ENCODE peak calls at places on chromosomes 7 and 10, in seven cellular contexts. One of them, this sample, is unnamed.

GRCh38 chr7:158192956-158193355 is 394.7 kb downstream of the PTPRN2 start:
- DNase-seq in small intestine: no peak
- DNase-seq in body of pancreas: no peak
- DNase-seq in heart left ventricle: no peak
- DNase-seq in thoracic aorta: no peak
- DNase-seq in naive thymus-derived CD4-positive, alpha-beta T cell: no peak
- DNase-seq in A549: no peak
- DNase-seq in this sample: peak

GRCh38 chr7:155208681-155209477 is 88.8 kb upstream of the INSIG1 start:
- DNase-seq in small intestine: no peak
- DNase-seq in body of pancreas: no peak
- DNase-seq in heart left ventricle: no peak
- DNase-seq in thoracic aorta: no peak
- DNase-seq in naive thymus-derived CD4-positive, alpha-beta T cell: no peak
- DNase-seq in A549: peak
- DNase-seq in this sample: peak

GRCh38 chr7:44846816-44847508 is 925 bp downstream of the H2AZ2 start:
- DNase-seq in small intestine: no peak
- DNase-seq in body of pancreas: no peak
- DNase-seq in heart left ventricle: no peak
- DNase-seq in thoracic aorta: no peak
- DNase-seq in naive thymus-derived CD4-positive, alpha-beta T cell: no peak
- DNase-seq in A549: no peak
- DNase-seq in this sample: no peak

GRCh38 chr7:74094224-74095095 is 10.9 kb downstream of the LIMK1 start:
- DNase-seq in small intestine: peak
- DNase-seq in body of pancreas: peak
- DNase-seq in heart left ventricle: peak
- DNase-seq in thoracic aorta: peak
- DNase-seq in naive thymus-derived CD4-positive, alpha-beta T cell: peak
- DNase-seq in A549: peak
- DNase-seq in this sample: peak

GRCh38 chr10:33706746-33707145 is 372.3 kb upstream of the NRP1 start:
- DNase-seq in small intestine: no peak
- DNase-seq in body of pancreas: no peak
- DNase-seq in heart left ventricle: no peak
- DNase-seq in thoracic aorta: no peak
- DNase-seq in naive thymus-derived CD4-positive, alpha-beta T cell: no peak
- DNase-seq in A549: no peak
- DNase-seq in this sample: no peak

GRCh38 chr10:24825551-24825950 is 101.9 kb upstream of the ARHGAP21 start:
- DNase-seq in small intestine: peak
- DNase-seq in body of pancreas: no peak
- DNase-seq in heart left ventricle: no peak
- DNase-seq in thoracic aorta: no peak
- DNase-seq in naive thymus-derived CD4-positive, alpha-beta T cell: no peak
- DNase-seq in A549: no peak
- DNase-seq in this sample: no peak

GRCh38 chr10:119140603-119141245 is 24.8 kb downstream of the SFXN4 start:
- DNase-seq in small intestine: no peak
- DNase-seq in body of pancreas: no peak
- DNase-seq in heart left ventricle: no peak
- DNase-seq in thoracic aorta: no peak
- DNase-seq in naive thymus-derived CD4-positive, alpha-beta T cell: no peak
- DNase-seq in A549: no peak
- DNase-seq in this sample: no peak

GRCh38 chr7:82234457-82235049 is 209.0 kb downstream of the CACNA2D1 start:
- DNase-seq in small intestine: peak
- DNase-seq in body of pancreas: no peak
- DNase-seq in heart left ventricle: no peak
- DNase-seq in thoracic aorta: no peak
- DNase-seq in naive thymus-derived CD4-positive, alpha-beta T cell: no peak
- DNase-seq in A549: peak
- DNase-seq in this sample: no peak

GRCh38 chr7:154953006-154953684 is 49.8 kb downstream of the PAXIP1 start:
- DNase-seq in small intestine: peak
- DNase-seq in body of pancreas: peak
- DNase-seq in heart left ventricle: peak
- DNase-seq in thoracic aorta: no peak
- DNase-seq in naive thymus-derived CD4-positive, alpha-beta T cell: peak
- DNase-seq in A549: peak
- DNase-seq in this sample: peak

GRCh38 chr10:131246089-131246488 is 65.4 kb downstream of the TCERG1L start:
- DNase-seq in small intestine: no peak
- DNase-seq in body of pancreas: no peak
- DNase-seq in heart left ventricle: no peak
- DNase-seq in thoracic aorta: no peak
- DNase-seq in naive thymus-derived CD4-positive, alpha-beta T cell: no peak
- DNase-seq in A549: no peak
- DNase-seq in this sample: peak

GRCh38 chr7:22330903-22331302 is 26.1 kb downstream of the RAPGEF5 start:
- DNase-seq in small intestine: no peak
- DNase-seq in body of pancreas: no peak
- DNase-seq in heart left ventricle: no peak
- DNase-seq in thoracic aorta: no peak
- DNase-seq in naive thymus-derived CD4-positive, alpha-beta T cell: no peak
- DNase-seq in A549: no peak
- DNase-seq in this sample: no peak

GRCh38 chr10:91700788-91701444 is 68.0 kb upstream of the PPP1R3C start:
- DNase-seq in small intestine: no peak
- DNase-seq in body of pancreas: no peak
- DNase-seq in heart left ventricle: no peak
- DNase-seq in thoracic aorta: no peak
- DNase-seq in naive thymus-derived CD4-positive, alpha-beta T cell: no peak
- DNase-seq in A549: no peak
- DNase-seq in this sample: no peak

GRCh38 chr10:123459371-123460224 is 206.6 kb upstream of the GPR26 start:
- DNase-seq in small intestine: no peak
- DNase-seq in body of pancreas: no peak
- DNase-seq in heart left ventricle: no peak
- DNase-seq in thoracic aorta: no peak
- DNase-seq in naive thymus-derived CD4-positive, alpha-beta T cell: no peak
- DNase-seq in A549: no peak
- DNase-seq in this sample: no peak

GRCh38 chr10:109933984-109934565 is 10.8 kb upstream of the XPNPEP1 start:
- DNase-seq in small intestine: peak
- DNase-seq in body of pancreas: no peak
- DNase-seq in heart left ventricle: no peak
- DNase-seq in thoracic aorta: no peak
- DNase-seq in naive thymus-derived CD4-positive, alpha-beta T cell: peak
- DNase-seq in A549: no peak
- DNase-seq in this sample: no peak

GRCh38 chr10:84715911-84716310 is 387.5 kb downstream of the CCSER2 start:
- DNase-seq in small intestine: peak
- DNase-seq in body of pancreas: no peak
- DNase-seq in heart left ventricle: no peak
- DNase-seq in thoracic aorta: no peak
- DNase-seq in naive thymus-derived CD4-positive, alpha-beta T cell: no peak
- DNase-seq in A549: peak
- DNase-seq in this sample: no peak

GRCh38 chr7:120841608-120842007 is 16.3 kb downstream of the TSPAN12 start:
- DNase-seq in small intestine: no peak
- DNase-seq in body of pancreas: no peak
- DNase-seq in heart left ventricle: no peak
- DNase-seq in thoracic aorta: no peak
- DNase-seq in naive thymus-derived CD4-positive, alpha-beta T cell: no peak
- DNase-seq in A549: no peak
- DNase-seq in this sample: no peak

GRCh38 chr10:83214178-83214577 is 925.1 kb upstream of the GHITM start:
- DNase-seq in small intestine: no peak
- DNase-seq in body of pancreas: no peak
- DNase-seq in heart left ventricle: no peak
- DNase-seq in thoracic aorta: no peak
- DNase-seq in naive thymus-derived CD4-positive, alpha-beta T cell: no peak
- DNase-seq in A549: no peak
- DNase-seq in this sample: no peak

GRCh38 chr10:69087600-69088470 is at the start of gene SRGN:
- DNase-seq in small intestine: peak
- DNase-seq in body of pancreas: peak
- DNase-seq in heart left ventricle: peak
- DNase-seq in thoracic aorta: peak
- DNase-seq in naive thymus-derived CD4-positive, alpha-beta T cell: peak
- DNase-seq in A549: peak
- DNase-seq in this sample: peak

GRCh38 chr10:93541402-93542357 is 24.8 kb upstream of the FFAR4 start:
- DNase-seq in small intestine: peak
- DNase-seq in body of pancreas: peak
- DNase-seq in heart left ventricle: peak
- DNase-seq in thoracic aorta: no peak
- DNase-seq in naive thymus-derived CD4-positive, alpha-beta T cell: no peak
- DNase-seq in A549: no peak
- DNase-seq in this sample: no peak

GRCh38 chr7:103888603-103889153 is 100.8 kb downstream of the RELN start:
- DNase-seq in small intestine: no peak
- DNase-seq in body of pancreas: no peak
- DNase-seq in heart left ventricle: no peak
- DNase-seq in thoracic aorta: no peak
- DNase-seq in naive thymus-derived CD4-positive, alpha-beta T cell: no peak
- DNase-seq in A549: no peak
- DNase-seq in this sample: no peak

GRCh38 chr10:126252884-126253612 is 135.2 kb downstream of the ADAM12 start:
- DNase-seq in small intestine: no peak
- DNase-seq in body of pancreas: no peak
- DNase-seq in heart left ventricle: peak
- DNase-seq in thoracic aorta: no peak
- DNase-seq in naive thymus-derived CD4-positive, alpha-beta T cell: no peak
- DNase-seq in A549: peak
- DNase-seq in this sample: no peak

GRCh38 chr10:123380491-123381085 is 226.4 kb downstream of the BUB3 start:
- DNase-seq in small intestine: no peak
- DNase-seq in body of pancreas: no peak
- DNase-seq in heart left ventricle: no peak
- DNase-seq in thoracic aorta: no peak
- DNase-seq in naive thymus-derived CD4-positive, alpha-beta T cell: no peak
- DNase-seq in A549: peak
- DNase-seq in this sample: no peak

GRCh38 chr7:44196450-44196872 is 4.3 kb upstream of the YKT6 start:
- DNase-seq in small intestine: peak
- DNase-seq in body of pancreas: no peak
- DNase-seq in heart left ventricle: no peak
- DNase-seq in thoracic aorta: no peak
- DNase-seq in naive thymus-derived CD4-positive, alpha-beta T cell: no peak
- DNase-seq in A549: peak
- DNase-seq in this sample: no peak

DNA sequence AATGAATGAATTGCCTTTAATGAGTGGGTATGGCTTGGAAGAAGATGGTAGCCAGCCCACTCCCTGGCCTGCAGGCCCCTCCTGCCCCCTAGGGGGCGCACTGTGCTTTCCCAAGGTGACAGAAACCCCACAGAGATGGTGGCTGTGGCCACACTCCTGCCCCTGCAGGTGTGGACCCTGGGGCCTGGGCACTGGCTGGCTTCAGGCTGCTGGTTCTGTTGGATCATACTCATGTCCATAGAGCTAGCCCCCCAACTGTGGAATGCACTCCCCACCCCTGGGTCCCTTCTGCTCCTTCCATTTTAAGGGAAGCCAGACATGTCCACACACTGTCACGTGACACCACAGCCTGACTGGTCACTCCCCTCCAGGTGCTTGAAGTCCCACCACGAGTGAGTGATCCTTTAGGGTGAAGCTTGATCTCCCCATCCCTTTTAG is 44.8 kb downstream of the ZCCHC24 start:
- DNase-seq in small intestine: no peak
- DNase-seq in body of pancreas: no peak
- DNase-seq in heart left ventricle: no peak
- DNase-seq in thoracic aorta: no peak
- DNase-seq in naive thymus-derived CD4-positive, alpha-beta T cell: no peak
- DNase-seq in A549: peak
- DNase-seq in this sample: peak
- H3K27ac ChIP-seq in small intestine: no peak
- H3K27ac ChIP-seq in body of pancreas: no peak
- H3K27ac ChIP-seq in heart left ventricle: peak
- H3K27ac ChIP-seq in thoracic aorta: peak
- H3K27ac ChIP-seq in naive thymus-derived CD4-positive, alpha-beta T cell: no peak
- H3K27ac ChIP-seq in A549: no peak
- H3K27ac ChIP-seq in this sample: peak

GRCh38 chr10:80170641-80171040 is 34.7 kb downstream of the ANXA11 start:
- DNase-seq in small intestine: no peak
- DNase-seq in body of pancreas: no peak
- DNase-seq in heart left ventricle: no peak
- DNase-seq in thoracic aorta: no peak
- DNase-seq in naive thymus-derived CD4-positive, alpha-beta T cell: no peak
- DNase-seq in A549: no peak
- DNase-seq in this sample: peak
- H3K27ac ChIP-seq in small intestine: no peak
- H3K27ac ChIP-seq in body of pancreas: no peak
- H3K27ac ChIP-seq in heart left ventricle: no peak
- H3K27ac ChIP-seq in thoracic aorta: no peak
- H3K27ac ChIP-seq in naive thymus-derived CD4-positive, alpha-beta T cell: peak
- H3K27ac ChIP-seq in A549: no peak
- H3K27ac ChIP-seq in this sample: no peak

GRCh38 chr10:45106257-45106856 is 105.6 kb downstream of the ZNF22 start:
- DNase-seq in small intestine: no peak
- DNase-seq in body of pancreas: no peak
- DNase-seq in heart left ventricle: no peak
- DNase-seq in thoracic aorta: no peak
- DNase-seq in naive thymus-derived CD4-positive, alpha-beta T cell: no peak
- DNase-seq in A549: no peak
- DNase-seq in this sample: no peak

DNA sequence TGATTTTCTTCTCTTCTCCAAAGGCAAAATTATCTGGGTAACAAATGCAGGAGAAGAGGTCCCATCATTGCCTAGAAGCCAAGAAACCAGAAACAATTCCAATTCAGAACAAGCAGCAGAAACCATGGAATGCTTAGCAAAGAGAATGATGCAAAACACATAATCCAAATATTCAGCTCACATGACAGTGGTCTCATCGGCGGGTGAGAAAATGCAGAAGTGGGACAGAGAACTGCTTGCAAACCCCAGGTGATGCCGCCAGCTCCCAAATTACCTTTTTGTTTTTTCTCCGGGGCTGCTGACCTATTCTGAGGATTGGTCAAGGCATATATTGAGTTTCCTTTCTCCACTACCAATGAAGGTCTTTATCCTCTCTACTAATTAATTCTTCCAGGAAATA is 99.7 kb downstream of the ZNF22 start:
- DNase-seq in small intestine: no peak
- DNase-seq in body of pancreas: no peak
- DNase-seq in heart left ventricle: no peak
- DNase-seq in thoracic aorta: no peak
- DNase-seq in naive thymus-derived CD4-positive, alpha-beta T cell: no peak
- DNase-seq in A549: no peak
- DNase-seq in this sample: no peak
- H3K27ac ChIP-seq in small intestine: no peak
- H3K27ac ChIP-seq in body of pancreas: no peak
- H3K27ac ChIP-seq in heart left ventricle: no peak
- H3K27ac ChIP-seq in thoracic aorta: no peak
- H3K27ac ChIP-seq in naive thymus-derived CD4-positive, alpha-beta T cell: no peak
- H3K27ac ChIP-seq in A549: no peak
- H3K27ac ChIP-seq in this sample: no peak

GRCh38 chr7:99971242-99971641 is 4.6 kb downstream of the AZGP1 start:
- DNase-seq in small intestine: no peak
- DNase-seq in body of pancreas: no peak
- DNase-seq in heart left ventricle: no peak
- DNase-seq in thoracic aorta: no peak
- DNase-seq in naive thymus-derived CD4-positive, alpha-beta T cell: no peak
- DNase-seq in A549: no peak
- DNase-seq in this sample: no peak

GRCh38 chr7:99974681-99975080 is 1.1 kb downstream of the AZGP1 start:
- DNase-seq in small intestine: no peak
- DNase-seq in body of pancreas: no peak
- DNase-seq in heart left ventricle: no peak
- DNase-seq in thoracic aorta: no peak
- DNase-seq in naive thymus-derived CD4-positive, alpha-beta T cell: no peak
- DNase-seq in A549: no peak
- DNase-seq in this sample: no peak

GRCh38 chr7:99969298-99969697 is 6.5 kb downstream of the AZGP1 start:
- DNase-seq in small intestine: no peak
- DNase-seq in body of pancreas: no peak
- DNase-seq in heart left ventricle: no peak
- DNase-seq in thoracic aorta: no peak
- DNase-seq in naive thymus-derived CD4-positive, alpha-beta T cell: no peak
- DNase-seq in A549: no peak
- DNase-seq in this sample: no peak
- H3K27ac ChIP-seq in small intestine: no peak
- H3K27ac ChIP-seq in body of pancreas: no peak
- H3K27ac ChIP-seq in heart left ventricle: no peak
- H3K27ac ChIP-seq in thoracic aorta: no peak
- H3K27ac ChIP-seq in naive thymus-derived CD4-positive, alpha-beta T cell: no peak
- H3K27ac ChIP-seq in A549: no peak
- H3K27ac ChIP-seq in this sample: no peak

This sample was measured in spleen.